ENCODE peak calls at places on chromosomes 13 and 19, in four cellular contexts. U, K, C and L are unnamed samples. For H3K4me1, the result is how much of the 10 kb centered on the place peaks cover.

GRCh38 chr13:80345771-80346510 is 5.0 kb upstream of the SPRY2 start:
- DNase-seq in U (no peak), K (no peak), C (no peak), L (no peak)

GRCh38 chr19:45352471-45352870 is 11.9 kb downstream of the KLC3 start:
- DNase-seq in U (no peak), K (no peak), C (no peak), L (no peak)

GRCh38 chr13:72983085-72983768 is 75.6 kb upstream of the KLF5 start:
- DNase-seq in U (no peak), K (no peak), C (no peak), L (no peak)

GRCh38 chr19:18646535-18647370 is 9.9 kb downstream of the KLHL26 start:
- DNase-seq in U (no peak), K (no peak), C (no peak), L (no peak)

GRCh38 chr19:1271528-1272422 is 2.6 kb downstream of the CIRBP start:
- DNase-seq in U (no peak), K (no peak), C (no peak), L (no peak)

GRCh38 chr13:44267966-44268365 is 105.7 kb upstream of the SERP2 start:
- DNase-seq in U (no peak), K (no peak), C (no peak), L (no peak)

GRCh38 chr19:34577531-34578101 is 96.1 kb downstream of the WTIP start:
- DNase-seq in U (no peak), K (no peak), C (no peak), L (no peak)

GRCh38 chr19:18605196-18605545 is 1.4 kb downstream of the CRLF1 start:
- DNase-seq in U (no peak), K (no peak), C (no peak), L (no peak)

GRCh38 chr13:48783181-48783630 is 129.5 kb downstream of the CYSLTR2 start:
- DNase-seq in U (no peak), K (peak), C (peak), L (no peak)

GRCh38 chr19:35087393-35087792 is 28.2 kb upstream of the FXYD3 start:
- DNase-seq in U (no peak), K (no peak), C (no peak), L (no peak)

GRCh38 chr13:91894311-91894710 is 495.9 kb downstream of the GPC5 start:
- DNase-seq in U (no peak), K (no peak), C (no peak), L (no peak)

GRCh38 chr19:33000510-33000909 is 28.5 kb downstream of the FAAP24 start:
- DNase-seq in U (no peak), K (no peak), C (no peak), L (peak)

GRCh38 chr19:18196511-18196845 is 3.5 kb downstream of the MPV17L2 start:
- DNase-seq in U (no peak), K (no peak), C (no peak), L (no peak)

GRCh38 chr13:51838235-51838846 is 6.6 kb downstream of the TMEM272 start:
- DNase-seq in U (no peak), K (no peak), C (no peak), L (no peak)

GRCh38 chr19:12721656-12722565 is 1.8 kb downstream of the TNPO2 start:
- DNase-seq in U (peak), K (peak), C (peak), L (peak)

GRCh38 chr19:32294871-32295438 is 50.5 kb upstream of the ZNF507 start:
- DNase-seq in U (no peak), K (no peak), C (no peak), L (no peak)

GRCh38 chr13:110333837-110334236 is 26.8 kb downstream of the COL4A2 start:
- DNase-seq in U (no peak), K (no peak), C (no peak), L (no peak)

GRCh38 chr13:110334256-110334655 is 27.2 kb downstream of the COL4A2 start:
- DNase-seq in U (no peak), K (no peak), C (no peak), L (no peak)

GRCh38 chr13:110330491-110331001 is 23.5 kb downstream of the COL4A2 start:
- DNase-seq in U (no peak), K (no peak), C (no peak), L (no peak)

GRCh38 chr13:110331362-110331761 is 24.3 kb downstream of the COL4A2 start:
- DNase-seq in U (peak), K (peak), C (no peak), L (no peak)

DNA sequence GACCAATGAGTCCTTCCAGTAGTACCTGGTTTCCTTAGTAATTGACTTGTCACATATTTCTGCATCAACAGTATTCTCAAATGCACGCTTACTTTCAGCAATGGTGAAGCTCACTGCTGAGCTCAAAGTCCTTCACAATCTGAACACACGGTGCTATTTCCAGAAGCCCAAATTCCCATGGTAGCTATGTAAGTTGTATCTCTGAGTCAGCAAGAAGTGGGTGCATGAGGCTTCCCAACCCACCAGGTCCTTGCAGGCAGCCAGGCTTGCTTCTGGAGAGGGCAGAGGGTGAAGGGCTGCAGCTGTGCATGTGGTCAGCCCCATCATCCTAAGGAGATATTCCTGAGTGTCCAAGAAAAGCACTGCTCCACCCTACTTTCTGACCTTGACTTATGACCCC is 25.7 kb downstream of the COL4A2 start:
- DNase-seq in U (no peak), K (no peak), C (no peak), L (no peak)
- H3K4me1 ChIP-seq in U (under half), K (under half), C (half or more), L (under half)

GRCh38 chr13:74246398-74246975 is 112.3 kb upstream of the KLF12 start:
- DNase-seq in U (no peak), K (peak), C (peak), L (no peak)
- H3K4me3 ChIP-seq in U (peak), K (no peak), C (peak), L (no peak)

GRCh38 chr13:41611385-41611784 is 154.0 kb downstream of the RGCC start:
- DNase-seq in U (no peak), K (no peak), C (no peak), L (no peak)

GRCh38 chr13:41610426-41610825 is 153.1 kb downstream of the RGCC start:
- DNase-seq in U (no peak), K (no peak), C (no peak), L (no peak)

GRCh38 chr13:41608779-41609178 is 151.4 kb downstream of the RGCC start:
- DNase-seq in U (no peak), K (no peak), C (no peak), L (no peak)

GRCh38 chr13:41608111-41608510 is 150.8 kb downstream of the RGCC start:
- DNase-seq in U (no peak), K (no peak), C (no peak), L (no peak)

GRCh38 chr13:41609828-41610227 is 152.5 kb downstream of the RGCC start:
- DNase-seq in U (no peak), K (no peak), C (no peak), L (no peak)
- H3K27ac ChIP-seq in U (peak), K (no peak), C (no peak), L (no peak)

DNA sequence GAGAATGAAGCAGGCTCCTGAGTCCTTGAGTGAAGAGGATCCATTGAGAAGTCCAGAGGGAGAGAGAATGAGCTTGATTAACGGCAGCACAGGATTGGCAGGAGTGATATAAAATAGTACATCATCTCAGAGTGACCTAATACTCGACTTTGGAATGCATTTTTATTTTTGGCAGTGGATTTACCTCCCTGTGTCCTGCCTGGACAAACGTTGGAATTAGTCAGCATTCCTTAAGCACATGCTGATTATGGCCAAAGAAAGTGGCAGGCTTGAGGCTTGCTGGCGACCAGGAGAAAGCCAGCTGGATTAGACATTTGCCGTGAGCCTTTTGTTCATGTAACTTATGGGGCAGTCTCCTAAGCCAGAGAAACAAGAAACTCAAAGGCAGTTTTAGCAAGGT is 22.9 kb downstream of the LRCH1 start:
- DNase-seq in U (no peak), K (no peak), C (no peak), L (no peak)
- H3K4me1 ChIP-seq in U (under half), K (under half), C (half or more), L (under half)